ENCODE peak calls at places on chromosomes 6 and 20, in five cellular contexts. C, Z, N, Q and S are unnamed samples.

GRCh38 chr20:41304413-41305079 is 13.0 kb downstream of the ZHX3 start:
- DNase-seq in C (no peak), Z (no peak), N (no peak), Q (no peak), S (no peak)

GRCh38 chr6:97656236-97656635 is 373.2 kb upstream of the MMS22L start:
- DNase-seq in C (no peak), Z (no peak), N (no peak), Q (no peak), S (no peak)

GRCh38 chr20:34111057-34111711 is 859 bp downstream of the EIF2S2 start:
- DNase-seq in C (peak; percentile 62), Z (no peak), N (no peak), Q (no peak), S (peak; percentile 13)

GRCh38 chr20:21377701-21378100 is 19.6 kb downstream of the NKX2-4 start:
- DNase-seq in C (no peak), Z (no peak), N (no peak), Q (no peak), S (no peak)

GRCh38 chr20:62219101-62219991 is 732 bp downstream of the HRH3 start:
- DNase-seq in C (no peak), Z (no peak), N (no peak), Q (no peak), S (peak; percentile 81)

GRCh38 chr6:149843051-149843633 is 21.0 kb downstream of the LRP11 start:
- DNase-seq in C (no peak), Z (no peak), N (no peak), Q (no peak), S (no peak)

GRCh38 chr6:12748815-12749521 is 32.4 kb downstream of the PHACTR1 start:
- DNase-seq in C (no peak), Z (peak; percentile 57), N (no peak), Q (no peak), S (peak; percentile 94)

GRCh38 chr6:89559487-89559886 is 79.1 kb downstream of the LYRM2 start:
- DNase-seq in C (no peak), Z (no peak), N (no peak), Q (no peak), S (peak; percentile 39)

GRCh38 chr20:51961964-51962761 is 159.8 kb upstream of the SALL4 start:
- DNase-seq in C (no peak), Z (no peak), N (no peak), Q (no peak), S (no peak)

GRCh38 chr20:51958099-51958498 is 155.8 kb upstream of the SALL4 start:
- DNase-seq in C (no peak), Z (no peak), N (no peak), Q (no peak), S (no peak)

GRCh38 chr20:51955756-51956155 is 153.4 kb upstream of the SALL4 start:
- DNase-seq in C (no peak), Z (no peak), N (no peak), Q (no peak), S (no peak)

GRCh38 chr20:51958636-51959542 is 156.6 kb upstream of the SALL4 start:
- DNase-seq in C (peak; percentile 85), Z (no peak), N (no peak), Q (no peak), S (no peak)

GRCh38 chr20:51960004-51960403 is 157.7 kb upstream of the SALL4 start:
- DNase-seq in C (no peak), Z (no peak), N (no peak), Q (no peak), S (no peak)
- TF ChIP-seq POLR2AphosphoS5 in C (no peak), Z (no peak), N (no peak), Q (no peak), S (no peak)

DNA sequence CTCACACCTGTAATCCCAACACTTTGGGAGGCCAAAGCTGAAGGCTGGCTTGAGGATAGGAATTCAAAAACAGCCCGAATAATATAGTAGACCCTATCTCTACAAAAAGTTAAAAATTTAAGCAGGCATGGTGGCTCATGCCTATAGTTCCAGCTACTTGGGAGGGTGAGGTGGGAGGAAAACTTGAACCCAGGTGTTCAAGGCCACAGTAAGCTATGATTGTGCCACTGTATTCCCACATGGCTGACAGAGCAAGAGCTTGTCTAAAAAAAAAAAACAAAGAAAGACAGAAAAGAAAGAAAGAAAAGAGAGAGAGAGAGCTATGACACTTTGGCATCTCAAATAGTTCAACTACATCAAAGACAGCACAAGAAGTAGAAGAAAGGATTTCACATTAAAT is 33.2 kb downstream of the DCDC2 start:
- DNase-seq in C (no peak), Z (no peak), N (no peak), Q (no peak), S (no peak)
- TF ChIP-seq CTCF in C (no peak), Z (no peak), N (no peak), Q (no peak), S (no peak)

DNA sequence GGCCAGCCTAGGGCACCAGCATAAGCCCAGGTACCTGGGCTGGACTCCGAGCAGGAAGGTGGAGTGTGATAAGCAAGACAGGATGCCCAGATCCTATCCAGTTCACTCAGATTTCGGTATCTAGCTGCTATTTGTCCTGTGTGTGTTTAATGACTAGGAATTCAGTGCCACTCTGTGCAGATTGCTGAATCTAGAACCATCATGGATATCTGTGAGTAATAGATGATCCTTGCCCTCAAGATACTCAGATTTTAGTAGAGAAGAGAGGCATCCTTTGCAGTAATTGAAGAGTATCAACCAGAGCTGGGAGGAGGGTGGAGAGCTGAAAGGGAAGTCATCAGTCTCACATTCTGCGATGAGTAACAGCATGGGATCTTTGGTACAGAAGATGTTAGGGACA is 155.0 kb upstream of the ARID1B start:
- DNase-seq in C (no peak), Z (no peak), N (no peak), Q (no peak), S (no peak)
- TF ChIP-seq EZH2 in C (no peak), Z (no peak), N (no peak), Q (no peak), S (no peak)

GRCh38 chr6:55174211-55175013 is at the start of gene HCRTR2:
- DNase-seq in C (no peak), Z (no peak), N (no peak), Q (no peak), S (peak; percentile 67)
- TF ChIP-seq POLR2AphosphoS5 in C (no peak), Z (no peak), N (no peak), Q (no peak), S (no peak)

DNA sequence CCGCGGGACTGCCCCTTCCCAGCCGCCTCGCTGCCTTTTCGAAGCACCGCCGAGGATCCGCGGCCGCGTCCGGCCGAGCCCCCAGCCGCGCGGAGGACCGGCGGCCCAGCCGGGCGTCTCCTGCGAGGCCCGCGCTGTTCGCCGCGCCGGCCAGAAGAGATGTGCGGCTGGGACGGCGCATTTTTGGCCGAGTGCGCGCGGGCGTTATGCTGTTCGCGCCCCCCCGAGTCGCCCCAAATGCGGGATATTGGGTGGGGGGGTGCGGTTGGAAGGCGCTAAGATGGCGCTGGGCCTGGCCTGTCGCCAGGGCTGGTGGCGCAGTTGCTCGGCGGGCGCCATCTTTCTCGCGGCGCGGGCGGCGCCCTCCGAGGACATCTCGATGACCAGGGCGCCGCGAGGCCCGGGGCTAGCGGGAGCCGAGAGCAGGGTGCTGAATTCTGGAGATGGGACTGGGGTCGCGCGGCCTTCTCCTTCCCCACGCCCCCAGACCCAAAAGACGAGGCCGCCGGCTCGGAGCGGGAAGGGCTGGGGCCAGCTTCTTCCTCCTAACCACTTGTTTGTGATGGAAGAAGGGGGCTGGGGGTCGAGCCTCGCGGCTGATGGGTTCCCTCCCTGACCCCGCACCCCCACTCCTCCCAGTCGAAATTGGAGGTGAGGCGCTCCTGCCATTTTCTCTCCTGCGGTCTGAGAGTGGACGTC is 1.5 kb downstream of the BICRAL start:
- DNase-seq in C (peak; percentile 54), Z (no peak), N (no peak), Q (peak; percentile 56), S (peak; percentile 73)
- TF ChIP-seq CTCF in C (no peak), Z (no peak), N (no peak), Q (peak; percentile 37), S (no peak)

GRCh38 chr6:108164815-108165706 is 761 bp upstream of the NR2E1 start:
- DNase-seq in C (no peak), Z (no peak), N (no peak), Q (no peak), S (peak; percentile 78)

GRCh38 chr6:108163644-108164536 is 1.9 kb upstream of the NR2E1 start:
- DNase-seq in C (no peak), Z (no peak), N (no peak), Q (no peak), S (peak; percentile 44)

GRCh38 chr6:108163267-108163643 is 2.6 kb upstream of the NR2E1 start:
- DNase-seq in C (no peak), Z (no peak), N (peak; percentile 12), Q (no peak), S (peak; percentile 77)

GRCh38 chr6:108165714-108166663 is at the start of gene NR2E1:
- DNase-seq in C (no peak), Z (no peak), N (no peak), Q (no peak), S (peak; percentile 84)

DNA sequence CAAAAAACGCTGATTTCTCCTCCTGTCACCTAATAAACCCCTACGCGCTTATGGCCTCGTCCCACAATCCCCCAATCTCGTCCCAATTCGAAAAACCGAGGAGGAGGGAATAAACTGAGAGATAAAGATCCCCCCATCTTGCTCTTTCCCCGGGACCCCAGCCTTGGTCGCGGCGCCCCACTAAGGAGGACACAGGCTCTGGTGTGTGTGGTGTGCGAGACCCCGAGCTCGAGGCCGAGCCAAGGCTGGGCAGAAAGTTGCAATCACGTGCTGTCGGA is 1.3 kb upstream of the NR2E1 start:
- DNase-seq in C (no peak), Z (no peak), N (no peak), Q (no peak), S (no peak)
- TF ChIP-seq EZH2 in C (peak; percentile 88), Z (no peak), N (no peak), Q (no peak), S (no peak)

GRCh38 chr6:63509652-63510352 is 62.5 kb upstream of the LOC128125822 start:
- DNase-seq in C (no peak), Z (no peak), N (no peak), Q (peak; percentile 99), S (no peak)
- TF ChIP-seq POLR2AphosphoS5 in C (no peak), Z (no peak), N (no peak), Q (peak; percentile 71), S (no peak)

DNA sequence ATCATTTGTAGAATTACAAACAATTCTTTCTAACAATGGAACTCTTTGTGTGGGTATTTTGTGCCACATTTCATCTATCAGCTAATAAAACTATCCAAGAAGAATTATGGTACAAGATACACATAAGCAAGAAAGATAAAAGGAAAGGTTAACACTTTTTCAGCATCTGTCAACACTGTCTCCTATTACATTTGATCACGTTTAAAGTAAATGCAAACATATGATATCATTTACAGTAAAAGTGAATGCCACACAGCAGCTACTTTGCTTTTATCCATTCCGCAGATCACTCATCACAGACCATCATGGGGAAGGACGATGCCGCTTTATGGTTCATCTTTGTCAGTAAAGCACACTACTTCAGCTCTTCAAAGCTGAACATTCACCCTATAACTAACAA is 456.4 kb upstream of the MANEA start:
- DNase-seq in C (no peak), Z (no peak), N (no peak), Q (no peak), S (no peak)
- TF ChIP-seq CTCF in C (no peak), Z (no peak), N (no peak), Q (no peak), S (no peak)

GRCh38 chr6:21664263-21665081 is 70.9 kb downstream of the SOX4 start:
- DNase-seq in C (peak; percentile 61), Z (no peak), N (no peak), Q (no peak), S (peak; percentile 90)
- TF ChIP-seq EZH2 in C (peak; percentile 9), Z (peak; percentile 40), N (no peak), Q (peak; percentile 82), S (no peak)